ENCODE peak calls at places on chromosome 2, in six cellular contexts. J is activated T-helper 1 cell treated with Interleukin-2 at 50 U/mL for 16 hours; R is breast epithelium; P is progenitor cell of endocrine pancreas; V is effector memory CD4-positive, alpha-beta T cell; M is activated B cell treated with CpG ODN at 0.5 μM for 24 hours. F is an unnamed sample.

GRCh38 chr2:37819228-37819627 is 105.9 kb upstream of the RMDN2 start:
- DNase-seq in J (no peak), R (no peak), P (no peak), V (no peak), M (no peak), F (no peak)

GRCh38 chr2:16604236-16604635 is 61.4 kb downstream of the CYRIA start:
- DNase-seq in J (no peak), R (no peak), P (no peak), V (no peak), M (no peak), F (no peak)

GRCh38 chr2:52428224-52428623 is 1339.4 kb upstream of the CHAC2 start:
- DNase-seq in J (no peak), R (no peak), P (no peak), V (no peak), M (no peak), F (no peak)

GRCh38 chr2:182649316-182649715 is 66.7 kb upstream of the DNAJC10 start:
- DNase-seq in J (no peak), R (no peak), P (no peak), V (no peak), M (no peak), F (no peak)

GRCh38 chr2:214547931-214548330 is 137.1 kb downstream of the VWC2L start:
- DNase-seq in J (no peak), R (no peak), P (no peak), V (no peak), M (no peak), F (no peak)

GRCh38 chr2:127067620-127068350 is 39.2 kb downstream of the BIN1 start:
- DNase-seq in J (peak), R (no peak), P (peak), V (peak), M (peak), F (peak)

GRCh38 chr2:85537600-85538506 is 1.1 kb upstream of the MAT2A start:
- DNase-seq in J (no peak), R (peak), P (peak), V (peak), M (peak), F (peak)

GRCh38 chr2:14827226-14828023 is 194.9 kb downstream of the LRATD1 start:
- DNase-seq in J (no peak), R (no peak), P (no peak), V (no peak), M (no peak), F (no peak)

GRCh38 chr2:118059919-118060478 is 28.3 kb upstream of the INSIG2 start:
- DNase-seq in J (no peak), R (no peak), P (no peak), V (no peak), M (no peak), F (no peak)

GRCh38 chr2:72886505-72887031 is 640 bp upstream of the SPR start:
- DNase-seq in J (no peak), R (no peak), P (no peak), V (no peak), M (no peak), F (no peak)

GRCh38 chr2:26970928-26971627 is 641 bp downstream of the MAPRE3 start:
- DNase-seq in J (no peak), R (no peak), P (no peak), V (no peak), M (no peak), F (no peak)

GRCh38 chr2:25230626-25231311 is 62.4 kb upstream of the POMC start:
- DNase-seq in J (no peak), R (no peak), P (no peak), V (no peak), M (no peak), F (no peak)

F was measured in suprapubic skin.